ENCODE peak calls at places on chromosomes 1 and 21, in six cellular contexts. F, G, U, Z, M and R are unnamed samples.

GRCh38 chr1:110011527-110012041 is 22.8 kb upstream of the STRIP1 start:
- DNase-seq in G (no peak), U (peak; percentile 79), Z (peak; percentile 93), M (no peak), F (peak; percentile 73), R (peak; percentile 78)

GRCh38 chr21:44428281-44428942 is 26.9 kb upstream of the LRRC3 start:
- DNase-seq in U (no peak), M (no peak), Z (peak; percentile 71), G (no peak), F (no peak), R (no peak)

GRCh38 chr1:35807614-35808375 is at the start of gene AGO4:
- DNase-seq in M (peak; percentile 19), G (peak; percentile 39), U (peak; percentile 36), Z (peak; percentile 39), F (peak; percentile 33), R (peak; percentile 49)

GRCh38 chr1:156480411-156481192 is 20.0 kb downstream of the MEF2D start:
- DNase-seq in U (peak; percentile 58), G (no peak), F (peak; percentile 50), Z (peak; percentile 83), M (no peak), R (no peak)

GRCh38 chr1:170424346-170424745 is 107.6 kb upstream of the GORAB start:
- DNase-seq in G (no peak), Z (no peak), M (no peak), U (no peak), F (peak; percentile 56), R (no peak)

GRCh38 chr1:228018961-228019721 is 12.3 kb downstream of the WNT3A start:
- DNase-seq in F (no peak), U (no peak), Z (no peak), G (no peak), M (no peak), R (no peak)

GRCh38 chr21:31752352-31752751 is 20.4 kb upstream of the SCAF4 start:
- DNase-seq in Z (no peak), U (no peak), F (peak; percentile 45), M (no peak), G (no peak), R (peak; percentile 36)

GRCh38 chr21:14737922-14738321 is 191.8 kb upstream of the SAMSN1 start:
- DNase-seq in U (peak; percentile 48), Z (peak; percentile 84), M (peak; percentile 55), G (peak; percentile 53), F (peak; percentile 8), R (peak; percentile 68)

DNA sequence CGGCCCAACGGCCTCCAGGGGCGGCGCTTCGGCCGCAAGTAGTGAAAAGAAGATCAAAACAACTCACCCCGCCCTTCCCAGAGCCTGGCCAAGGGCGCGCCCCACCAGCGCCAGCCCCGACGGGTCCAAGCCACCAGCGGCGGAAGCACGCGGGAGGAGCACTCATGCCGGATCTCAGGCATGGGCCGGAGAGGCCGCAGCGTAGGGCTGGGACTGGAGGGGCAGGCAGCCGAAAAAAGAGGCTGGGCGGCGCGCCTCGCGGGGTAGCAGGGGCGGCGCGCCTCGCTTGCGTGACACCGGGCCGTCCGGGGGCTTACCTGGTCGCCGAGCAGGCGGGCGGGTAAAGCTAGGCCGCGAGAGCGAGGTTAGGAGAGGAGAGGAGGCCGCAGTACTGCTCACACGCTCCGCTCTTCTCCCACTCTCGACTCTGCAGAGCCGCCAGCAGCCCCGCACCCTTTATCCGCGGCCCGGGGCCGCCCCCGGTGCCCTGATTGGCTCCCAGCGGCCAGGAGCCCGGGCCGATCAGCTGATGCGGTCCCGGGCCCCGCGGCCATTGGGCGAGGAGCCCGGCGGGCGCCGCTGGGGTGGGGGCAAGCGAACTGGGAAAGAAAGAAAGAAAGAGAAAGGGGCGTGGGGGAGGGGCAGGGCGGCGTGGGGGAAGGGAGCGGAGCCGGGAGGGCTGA is at the start of gene GLUL:
- DNase-seq in U (peak; percentile 92), M (peak; percentile 92), F (peak; percentile 89), G (peak; percentile 92), Z (peak; percentile 93), R (peak; percentile 93)
- H3K4me3 ChIP-seq in U (peak within 1 kb of the TSS; percentile 83), M (peak within 1 kb of the TSS; percentile 99), F (peak within 1 kb of the TSS; percentile 91), G (peak within 1 kb of the TSS; percentile 87), Z (peak within 1 kb of the TSS; percentile 78), R (peak within 1 kb of the TSS; percentile 89)

GRCh38 chr1:175208773-175209492 is 16.4 kb upstream of the KIAA0040 start:
- DNase-seq in Z (peak; percentile 85), F (no peak), M (no peak), G (no peak), U (no peak), R (no peak)

GRCh38 chr1:175206687-175207086 is 14.1 kb upstream of the KIAA0040 start:
- DNase-seq in M (no peak), U (no peak), G (no peak), Z (no peak), F (no peak), R (peak; percentile 24)

GRCh38 chr1:175207971-175208370 is 15.4 kb upstream of the KIAA0040 start:
- DNase-seq in Z (no peak), F (no peak), U (no peak), G (no peak), M (no peak), R (no peak)

GRCh38 chr1:175210744-175211143 is 18.2 kb upstream of the KIAA0040 start:
- DNase-seq in M (no peak), F (no peak), Z (no peak), U (no peak), G (no peak), R (no peak)

DNA sequence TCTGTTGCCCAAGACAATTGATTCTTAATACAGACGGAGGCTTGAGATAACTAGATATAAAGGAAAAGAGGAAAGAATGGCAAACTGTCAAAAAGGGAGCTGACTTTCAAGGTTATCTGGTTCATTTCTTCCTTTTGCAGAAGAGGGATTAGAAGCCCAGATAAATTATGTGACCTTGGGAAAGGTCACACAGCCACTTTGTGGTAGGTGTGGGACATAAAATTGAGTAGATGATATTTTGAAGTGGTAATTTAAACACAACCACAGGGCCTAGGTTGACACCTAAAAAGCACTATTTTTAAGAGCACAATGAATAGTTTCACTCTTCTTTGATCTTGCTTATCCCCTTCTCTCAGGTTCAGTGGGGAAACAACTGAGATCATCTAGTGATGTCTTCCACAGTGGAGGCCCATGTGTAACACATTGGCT is 16.9 kb upstream of the KIAA0040 start:
- DNase-seq in F (no peak), M (no peak), Z (peak; percentile 55), G (no peak), U (no peak), R (no peak)
- H3K4me3 ChIP-seq in F (no peak overlapping the region), M (no peak overlapping the region), Z (peak overlapping the region; percentile 25), G (no peak overlapping the region), U (no peak overlapping the region), R (no peak overlapping the region)

GRCh38 chr1:116434849-116435248 is 61.8 kb downstream of the ATP1A1 start:
- DNase-seq in F (no peak), G (no peak), Z (no peak), M (no peak), U (no peak), R (no peak)
- H3K4me3 ChIP-seq in F (no peak overlapping the region), G (no peak overlapping the region), Z (no peak overlapping the region), M (no peak overlapping the region), U (no peak overlapping the region), R (no peak overlapping the region)

GRCh38 chr1:67711150-67711849 is 26.3 kb downstream of the GADD45A start:
- DNase-seq in F (no peak), M (no peak), G (no peak), U (no peak), Z (no peak), R (no peak)
- H3K4me3 ChIP-seq in F (no peak overlapping the region), M (no peak overlapping the region), G (no peak overlapping the region), U (no peak overlapping the region), Z (no peak overlapping the region), R (no peak overlapping the region)

DNA sequence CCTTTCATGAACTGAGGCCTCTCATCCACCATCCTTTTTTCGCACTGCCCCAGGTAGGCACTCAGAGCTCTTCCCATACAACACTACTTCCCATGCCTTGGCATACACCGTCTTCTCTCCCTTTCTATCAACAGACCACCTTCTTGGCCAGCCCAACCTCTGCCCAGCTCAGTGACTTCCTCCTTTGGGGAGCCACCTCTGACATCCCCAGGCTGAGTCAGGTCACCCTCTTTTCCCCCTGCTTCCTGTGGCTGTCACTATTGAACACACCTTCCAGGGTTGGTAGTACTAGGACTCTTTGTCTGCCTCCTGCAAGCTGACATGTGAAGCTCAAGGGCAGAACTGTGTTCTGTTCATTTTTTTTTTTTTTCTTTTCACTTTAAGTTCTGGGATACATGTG is 283.2 kb downstream of the SETD4 start:
- DNase-seq in U (no peak), G (no peak), F (no peak), Z (no peak), M (no peak), R (no peak)
- H3K4me3 ChIP-seq in U (no peak overlapping the region), G (no peak overlapping the region), F (no peak overlapping the region), Z (no peak overlapping the region), M (no peak overlapping the region), R (no peak overlapping the region)

GRCh38 chr1:248838357-248839167 is 538 bp downstream of the ZNF672 start:
- DNase-seq in M (peak; percentile 83), Z (peak; percentile 95), F (peak; percentile 80), U (peak; percentile 90), G (peak; percentile 89), R (peak; percentile 89)

GRCh38 chr1:248841702-248842395 is 3.8 kb downstream of the ZNF672 start:
- DNase-seq in G (no peak), U (peak; percentile 58), Z (peak; percentile 54), M (peak; percentile 47), F (peak; percentile 65), R (peak; percentile 77)

GRCh38 chr1:248839168-248839555 is 1.1 kb downstream of the ZNF672 start:
- DNase-seq in M (no peak), F (no peak), U (no peak), Z (no peak), G (no peak), R (no peak)

GRCh38 chr1:248842781-248843331 is 4.8 kb downstream of the ZNF672 start:
- DNase-seq in Z (peak; percentile 90), M (no peak), U (no peak), F (no peak), G (no peak), R (no peak)

GRCh38 chr1:248840946-248841345 is 2.9 kb downstream of the ZNF672 start:
- DNase-seq in F (no peak), Z (no peak), M (no peak), G (no peak), U (no peak), R (no peak)
- H3K4me3 ChIP-seq in F (no peak overlapping the region), Z (no peak overlapping the region), M (no peak overlapping the region), G (no peak overlapping the region), U (no peak overlapping the region), R (no peak overlapping the region)

DNA sequence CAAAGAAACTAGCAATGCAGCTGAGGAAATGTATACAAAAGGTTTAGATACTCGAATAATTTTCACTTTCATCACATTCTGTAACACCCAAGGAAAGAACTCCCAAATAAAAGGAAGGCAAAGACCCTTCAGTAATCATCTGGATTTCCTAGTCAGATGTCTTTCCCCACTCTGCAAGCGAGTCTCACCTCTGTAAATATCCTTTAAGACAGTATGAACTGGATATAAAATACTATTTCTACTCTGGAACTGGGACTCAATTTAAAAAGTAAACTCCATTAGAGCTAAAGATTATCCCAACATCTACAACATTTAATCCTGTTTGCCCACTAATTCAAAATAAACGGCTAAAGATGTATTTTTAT is 27.0 kb downstream of the C2CD2 start:
- DNase-seq in M (no peak), U (no peak), F (no peak), G (no peak), Z (no peak), R (no peak)
- H3K4me3 ChIP-seq in M (peak overlapping the region; percentile 8), U (peak overlapping the region; percentile 55), F (peak overlapping the region; percentile 52), G (no peak overlapping the region), Z (peak overlapping the region; percentile 92), R (peak overlapping the region; percentile 19)

GRCh38 chr1:23421752-23422312 is 2.7 kb downstream of the TCEA3 start:
- DNase-seq in G (no peak), U (peak; percentile 82), M (peak; percentile 37), F (peak; percentile 90), Z (no peak), R (peak; percentile 74)
- H3K4me3 ChIP-seq in G (no peak overlapping the region), U (peak overlapping the region; percentile 15), M (no peak overlapping the region), F (no peak overlapping the region), Z (no peak overlapping the region), R (no peak overlapping the region)